ENCODE peak calls at places on chromosomes 7 and 10, in ten cellular contexts. One of them, this sample, is unnamed.

GRCh38 chr7:106313456-106313891 is 28.7 kb upstream of the NAMPT start:
- DNase-seq in iPS-NIHi11: no peak
- DNase-seq in stimulated activated CD8-positive, alpha-beta memory T cell treated with anti-CD3 and anti-CD28 coated beads, Interleukin-2, amount 100 ng/mL, for 1 hour: no peak
- DNase-seq in germinal center: no peak
- DNase-seq in right lobe of liver: no peak
- DNase-seq in T47D: no peak
- DNase-seq in astrocyte: peak
- DNase-seq in H7: no peak
- DNase-seq in astrocyte of the spinal cord: peak
- DNase-seq in small intestine: peak
- DNase-seq in this sample: no peak

GRCh38 chr7:92955081-92955480 is 118.7 kb upstream of the CDK6 start:
- DNase-seq in right lobe of liver: no peak
- DNase-seq in germinal center: no peak
- DNase-seq in small intestine: no peak
- DNase-seq in H7: no peak
- DNase-seq in astrocyte of the spinal cord: no peak
- DNase-seq in stimulated activated CD8-positive, alpha-beta memory T cell treated with anti-CD3 and anti-CD28 coated beads, Interleukin-2, amount 100 ng/mL, for 1 hour: no peak
- DNase-seq in astrocyte: no peak
- DNase-seq in T47D: no peak
- DNase-seq in iPS-NIHi11: no peak
- DNase-seq in this sample: peak

GRCh38 chr10:58590924-58591323 is 78.3 kb downstream of the BICC1 start:
- DNase-seq in germinal center: no peak
- DNase-seq in astrocyte: peak
- DNase-seq in right lobe of liver: no peak
- DNase-seq in stimulated activated CD8-positive, alpha-beta memory T cell treated with anti-CD3 and anti-CD28 coated beads, Interleukin-2, amount 100 ng/mL, for 1 hour: no peak
- DNase-seq in astrocyte of the spinal cord: no peak
- DNase-seq in small intestine: no peak
- DNase-seq in iPS-NIHi11: no peak
- DNase-seq in H7: no peak
- DNase-seq in T47D: no peak
- DNase-seq in this sample: no peak

GRCh38 chr7:4880218-4880617 is 3.3 kb downstream of the RADIL start:
- DNase-seq in T47D: no peak
- DNase-seq in astrocyte of the spinal cord: peak
- DNase-seq in H7: no peak
- DNase-seq in germinal center: no peak
- DNase-seq in astrocyte: no peak
- DNase-seq in stimulated activated CD8-positive, alpha-beta memory T cell treated with anti-CD3 and anti-CD28 coated beads, Interleukin-2, amount 100 ng/mL, for 1 hour: no peak
- DNase-seq in iPS-NIHi11: no peak
- DNase-seq in small intestine: no peak
- DNase-seq in right lobe of liver: no peak
- DNase-seq in this sample: no peak

GRCh38 chr7:47536705-47537611 is 45.0 kb downstream of the TNS3 start:
- DNase-seq in H7: peak
- DNase-seq in small intestine: peak
- DNase-seq in right lobe of liver: peak
- DNase-seq in stimulated activated CD8-positive, alpha-beta memory T cell treated with anti-CD3 and anti-CD28 coated beads, Interleukin-2, amount 100 ng/mL, for 1 hour: no peak
- DNase-seq in astrocyte: peak
- DNase-seq in germinal center: no peak
- DNase-seq in T47D: peak
- DNase-seq in iPS-NIHi11: peak
- DNase-seq in astrocyte of the spinal cord: peak
- DNase-seq in this sample: peak

GRCh38 chr7:138000081-138000701 is 1.7 kb downstream of the CREB3L2 start:
- DNase-seq in germinal center: no peak
- DNase-seq in astrocyte: peak
- DNase-seq in iPS-NIHi11: peak
- DNase-seq in T47D: no peak
- DNase-seq in small intestine: peak
- DNase-seq in H7: peak
- DNase-seq in stimulated activated CD8-positive, alpha-beta memory T cell treated with anti-CD3 and anti-CD28 coated beads, Interleukin-2, amount 100 ng/mL, for 1 hour: no peak
- DNase-seq in astrocyte of the spinal cord: peak
- DNase-seq in right lobe of liver: no peak
- DNase-seq in this sample: peak

GRCh38 chr7:10855583-10855982 is 118.1 kb upstream of the PHF14 start:
- DNase-seq in small intestine: no peak
- DNase-seq in right lobe of liver: no peak
- DNase-seq in germinal center: no peak
- DNase-seq in iPS-NIHi11: no peak
- DNase-seq in H7: no peak
- DNase-seq in T47D: no peak
- DNase-seq in astrocyte of the spinal cord: no peak
- DNase-seq in astrocyte: no peak
- DNase-seq in stimulated activated CD8-positive, alpha-beta memory T cell treated with anti-CD3 and anti-CD28 coated beads, Interleukin-2, amount 100 ng/mL, for 1 hour: no peak
- DNase-seq in this sample: no peak

GRCh38 chr10:6058677-6059475 is 3.3 kb downstream of the IL2RA start:
- DNase-seq in germinal center: no peak
- DNase-seq in astrocyte: no peak
- DNase-seq in small intestine: no peak
- DNase-seq in iPS-NIHi11: no peak
- DNase-seq in astrocyte of the spinal cord: no peak
- DNase-seq in H7: no peak
- DNase-seq in T47D: no peak
- DNase-seq in stimulated activated CD8-positive, alpha-beta memory T cell treated with anti-CD3 and anti-CD28 coated beads, Interleukin-2, amount 100 ng/mL, for 1 hour: no peak
- DNase-seq in right lobe of liver: no peak
- DNase-seq in this sample: no peak

GRCh38 chr10:86298501-86299001 is 68.0 kb downstream of the GRID1 start:
- DNase-seq in germinal center: no peak
- DNase-seq in right lobe of liver: no peak
- DNase-seq in astrocyte of the spinal cord: no peak
- DNase-seq in iPS-NIHi11: no peak
- DNase-seq in H7: peak
- DNase-seq in stimulated activated CD8-positive, alpha-beta memory T cell treated with anti-CD3 and anti-CD28 coated beads, Interleukin-2, amount 100 ng/mL, for 1 hour: no peak
- DNase-seq in small intestine: no peak
- DNase-seq in T47D: no peak
- DNase-seq in astrocyte: no peak
- DNase-seq in this sample: no peak

This sample was measured in mesendoderm.